ENCODE peak calls at places on chromosome 6, in ten cellular contexts. O, Q, M, T, N, U, C, K, W and Y are unnamed samples. For H3K27me3 and H3K9me3, the result is how much of the 10 kb centered on the place peaks cover.

GRCh38 chr6:1604347-1604990 is 5.2 kb upstream of the FOXC1 start:
- DNase-seq in T (peak), W (peak), O (peak), K (peak), N (peak), Q (peak), C (peak), M (peak), U (peak), Y (peak)

GRCh38 chr6:150910561-150910960 is 45.1 kb downstream of the MTHFD1L start:
- DNase-seq in N (no peak), W (no peak), U (no peak), C (no peak), M (no peak), T (no peak), Q (no peak), O (no peak), K (no peak), Y (no peak)

GRCh38 chr6:34207695-34208443 is 28.8 kb upstream of the HMGA1 start:
- DNase-seq in N (no peak), Q (no peak), K (no peak), O (no peak), U (no peak), C (no peak), M (no peak), T (no peak), W (no peak), Y (no peak)

GRCh38 chr6:7528565-7528964 is 12.9 kb upstream of the DSP start:
- DNase-seq in K (no peak), N (no peak), U (peak), W (no peak), C (no peak), Q (no peak), T (no peak), O (no peak), M (no peak), Y (no peak)

GRCh38 chr6:33189164-33189563 is 3.1 kb downstream of the COL11A2 start:
- DNase-seq in W (no peak), M (no peak), Q (no peak), N (peak), T (no peak), U (no peak), K (no peak), C (no peak), O (no peak), Y (no peak)

GRCh38 chr6:127586372-127586771 is 9.4 kb downstream of the C6orf58 start:
- DNase-seq in C (no peak), T (no peak), W (no peak), U (no peak), K (no peak), Q (no peak), N (no peak), M (peak), O (no peak), Y (no peak)

GRCh38 chr6:53230775-53231467 is 82.3 kb upstream of the GCM1 start:
- DNase-seq in O (no peak), T (no peak), U (no peak), Q (no peak), W (no peak), M (no peak), C (no peak), K (no peak), N (no peak), Y (no peak)

GRCh38 chr6:2611092-2611491 is 139.6 kb downstream of the MYLK4 start:
- DNase-seq in K (no peak), O (peak), C (no peak), M (no peak), T (no peak), W (no peak), U (peak), Q (no peak), N (no peak), Y (no peak)

GRCh38 chr6:143507358-143508145 is 4.0 kb downstream of the FUCA2 start:
- DNase-seq in M (no peak), O (no peak), K (no peak), T (no peak), N (no peak), W (no peak), U (no peak), C (no peak), Q (no peak), Y (no peak)

GRCh38 chr6:123316733-123317323 is 319.9 kb downstream of the TRDN start:
- DNase-seq in K (no peak), Q (no peak), T (no peak), C (no peak), W (peak), O (no peak), N (no peak), U (no peak), M (no peak), Y (no peak)

GRCh38 chr6:13702809-13703302 is 8.8 kb downstream of the RANBP9 start:
- DNase-seq in M (no peak), K (no peak), U (no peak), O (no peak), T (no peak), N (no peak), Q (no peak), C (no peak), W (no peak), Y (no peak)

GRCh38 chr6:63923139-63923739 is 287.6 kb downstream of the PHF3 start:
- DNase-seq in T (no peak), N (no peak), K (no peak), Q (no peak), C (no peak), M (no peak), U (peak), W (peak), O (no peak), Y (no peak)

GRCh38 chr6:155889405-155889804 is 433.8 kb upstream of the NOX3 start:
- DNase-seq in W (no peak), N (no peak), Q (peak), O (no peak), T (no peak), M (peak), U (no peak), C (no peak), K (no peak), Y (no peak)

GRCh38 chr6:23031986-23032385 is 462.6 kb downstream of the HDGFL1 start:
- DNase-seq in O (no peak), U (no peak), M (no peak), W (no peak), K (no peak), N (no peak), Q (no peak), T (no peak), C (no peak), Y (no peak)

GRCh38 chr6:73176057-73176456 is 49.2 kb downstream of the KHDC1L start:
- DNase-seq in T (no peak), N (no peak), K (no peak), U (no peak), M (no peak), Q (no peak), W (no peak), C (no peak), O (no peak), Y (no peak)

GRCh38 chr6:144365176-144365710 is 80.1 kb downstream of the UTRN start:
- DNase-seq in C (no peak), W (no peak), M (no peak), Q (no peak), U (no peak), O (no peak), N (no peak), K (no peak), T (no peak), Y (no peak)

GRCh38 chr6:44960898-44961297 is 367.2 kb upstream of the RUNX2 start:
- DNase-seq in T (no peak), O (no peak), C (no peak), N (no peak), M (no peak), Q (no peak), W (no peak), K (no peak), U (peak), Y (no peak)

GRCh38 chr6:156283091-156283490 is 494.1 kb upstream of the ARID1B start:
- DNase-seq in Q (no peak), M (no peak), C (no peak), W (no peak), T (no peak), O (no peak), K (no peak), N (no peak), U (no peak), Y (no peak)

GRCh38 chr6:148891027-148891783 is 144.4 kb downstream of the UST start:
- DNase-seq in O (peak), W (no peak), Q (no peak), T (peak), U (no peak), C (no peak), M (no peak), K (no peak), N (no peak), Y (no peak)

GRCh38 chr6:30378290-30378937 is 33.5 kb downstream of the RPP21 start:
- DNase-seq in C (no peak), O (no peak), T (no peak), M (no peak), U (peak), Q (no peak), W (no peak), K (no peak), N (no peak), Y (no peak)

GRCh38 chr6:53227847-53228246 is 79.2 kb upstream of the GCM1 start:
- DNase-seq in Q (no peak), O (no peak), M (no peak), K (no peak), C (no peak), U (no peak), W (no peak), N (no peak), T (no peak), Y (no peak)

DNA sequence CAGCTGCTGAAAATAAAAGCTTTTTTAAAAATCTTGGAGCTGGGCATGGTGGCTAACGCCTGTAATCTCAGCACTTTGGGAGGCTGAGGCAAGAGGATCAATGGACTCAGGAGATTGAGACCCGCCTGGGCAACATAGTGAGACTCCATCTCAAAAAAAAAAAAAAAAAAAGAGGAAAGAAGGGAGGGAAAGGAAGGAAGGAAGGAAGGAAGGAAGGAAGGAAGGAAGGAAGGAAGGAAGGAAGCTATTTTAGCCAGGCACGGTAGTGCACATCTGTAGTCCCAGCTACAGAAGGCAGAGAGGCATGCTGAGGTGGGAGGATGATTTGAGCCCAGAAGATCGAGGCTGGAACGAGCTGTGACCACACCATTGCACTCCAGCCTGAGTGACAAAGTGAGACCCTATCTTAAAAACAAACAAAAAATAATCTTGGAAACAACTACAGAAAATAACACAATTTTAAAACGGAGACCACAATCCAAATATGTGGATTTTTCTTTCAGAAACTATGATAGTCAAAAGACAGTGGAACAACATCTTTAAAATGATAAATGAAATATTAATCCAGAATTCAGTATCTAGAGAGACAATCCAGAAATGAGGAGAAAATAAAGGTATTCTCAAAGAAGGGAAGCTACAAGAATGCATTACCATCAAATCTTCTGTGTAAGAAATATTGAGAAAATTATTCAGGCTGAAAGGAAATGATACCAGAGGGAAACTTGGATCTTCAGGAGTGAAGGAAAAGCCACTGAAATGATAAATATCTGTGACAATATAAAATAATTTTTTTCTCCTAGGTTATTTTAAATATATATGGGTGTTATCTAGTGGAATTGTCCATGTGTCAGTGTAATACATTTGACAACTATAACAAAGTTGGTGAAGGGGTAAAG is 182.0 kb downstream of the GPX5 start:
- DNase-seq in O (no peak), T (no peak), Q (no peak), N (no peak), W (no peak), U (no peak), C (no peak), M (no peak), K (no peak), Y (no peak)
- H3K27me3 ChIP-seq in O (under half), T (under half), Q (half or more), N (half or more), W (under half), U (under half), C (under half), M (under half), K (under half), Y (under half)

GRCh38 chr6:146620655-146621054 is 21.9 kb downstream of the ADGB start:
- DNase-seq in U (no peak), K (no peak), M (no peak), O (no peak), C (no peak), Q (no peak), T (no peak), W (no peak), N (no peak), Y (no peak)
- H3K9me3 ChIP-seq in U (under half), K (under half), M (under half), O (under half), C (under half), Q (under half), T (under half), W (under half), N (under half), Y (under half)

GRCh38 chr6:41601248-41601549 is 37.1 kb upstream of the MDFI start:
- DNase-seq in U (no peak), K (no peak), W (no peak), C (no peak), N (no peak), T (no peak), M (no peak), O (no peak), Q (no peak), Y (no peak)

GRCh38 chr6:41600499-41601247 is 37.6 kb upstream of the MDFI start:
- DNase-seq in C (peak), K (no peak), T (no peak), N (peak), O (no peak), W (no peak), U (no peak), M (no peak), Q (no peak), Y (no peak)

GRCh38 chr6:41602422-41602743 is 35.9 kb upstream of the MDFI start:
- DNase-seq in K (no peak), Q (no peak), O (no peak), N (no peak), W (no peak), U (no peak), C (no peak), T (no peak), M (no peak), Y (no peak)

GRCh38 chr6:41604006-41604405 is 34.3 kb upstream of the MDFI start:
- DNase-seq in U (no peak), T (no peak), M (no peak), N (no peak), Q (no peak), K (no peak), W (no peak), O (no peak), C (no peak), Y (no peak)

GRCh38 chr6:41602864-41603608 is 35.2 kb upstream of the MDFI start:
- DNase-seq in N (peak), K (peak), C (peak), T (peak), Q (peak), M (peak), O (peak), W (peak), U (peak), Y (peak)
- H3K4me3 ChIP-seq in N (no peak), K (no peak), C (no peak), T (no peak), Q (no peak), M (peak), O (no peak), W (no peak), U (no peak), Y (no peak)

GRCh38 chr6:11122380-11122779 is 10.9 kb upstream of the ERVFRD-1 start:
- DNase-seq in O (no peak), T (no peak), W (no peak), M (no peak), N (no peak), U (no peak), Q (no peak), K (no peak), C (no peak), Y (no peak)
- H3K27me3 ChIP-seq in O (under half), T (under half), W (under half), M (under half), N (under half), U (under half), Q (under half), K (under half), C (under half), Y (under half)

GRCh38 chr6:167651251-167652041 is 175.3 kb upstream of the AFDN start:
- DNase-seq in O (no peak), Q (no peak), C (no peak), W (no peak), N (no peak), K (no peak), T (no peak), M (no peak), U (no peak), Y (no peak)
- H3K9me3 ChIP-seq in O (under half), Q (under half), C (under half), W (under half), N (under half), K (under half), T (under half), M (under half), U (under half), Y (under half)

GRCh38 chr6:12163149-12163548 is 127.0 kb upstream of the EDN1 start:
- DNase-seq in W (peak), T (no peak), M (no peak), O (no peak), K (no peak), C (no peak), Q (no peak), N (no peak), U (no peak), Y (no peak)

GRCh38 chr6:12163744-12164507 is 126.2 kb upstream of the EDN1 start:
- DNase-seq in T (no peak), M (no peak), W (no peak), C (no peak), O (no peak), N (no peak), Q (no peak), U (no peak), K (no peak), Y (no peak)

GRCh38 chr6:12165722-12166121 is 124.4 kb upstream of the EDN1 start:
- DNase-seq in C (no peak), K (no peak), O (no peak), Q (no peak), N (no peak), W (no peak), M (no peak), U (no peak), T (no peak), Y (no peak)

GRCh38 chr6:12164508-12164770 is 125.7 kb upstream of the EDN1 start:
- DNase-seq in T (no peak), N (no peak), M (no peak), W (no peak), Q (no peak), O (no peak), K (no peak), U (no peak), C (no peak), Y (no peak)

GRCh38 chr6:12165297-12165696 is 124.9 kb upstream of the EDN1 start:
- DNase-seq in M (no peak), N (no peak), C (no peak), U (no peak), Q (no peak), K (no peak), T (no peak), W (no peak), O (no peak), Y (no peak)
- H3K4me3 ChIP-seq in M (no peak), N (no peak), C (no peak), U (no peak), Q (no peak), K (no peak), T (no peak), W (no peak), O (no peak), Y (no peak)

DNA sequence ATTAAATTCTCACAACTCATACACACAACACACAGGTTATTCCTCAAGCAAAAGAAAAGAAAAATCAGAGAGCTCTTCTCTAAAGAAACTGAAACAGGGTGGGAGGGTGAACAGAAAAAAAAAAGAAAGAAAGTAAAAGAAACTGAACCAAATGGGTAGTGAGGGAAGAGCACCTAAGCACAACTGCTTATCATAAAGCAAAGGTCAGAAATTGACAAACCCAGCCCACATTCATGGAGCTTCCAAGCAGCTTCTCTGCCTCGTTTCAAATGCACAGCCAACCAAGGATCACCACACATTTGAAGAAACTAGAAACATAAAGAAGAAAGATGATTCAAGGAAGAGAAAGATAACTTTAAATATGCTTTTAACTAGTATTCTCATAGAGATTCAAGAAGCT is 90.5 kb downstream of the RNGTT start:
- DNase-seq in K (no peak), U (no peak), O (no peak), W (no peak), C (no peak), N (no peak), M (no peak), T (no peak), Q (no peak), Y (no peak)
- H3K27me3 ChIP-seq in K (under half), U (under half), O (under half), W (under half), C (under half), N (under half), M (under half), T (under half), Q (under half), Y (under half)

GRCh38 chr6:167571550-167571949 is 246.7 kb downstream of the TTLL2 start:
- DNase-seq in T (no peak), O (no peak), U (no peak), Q (no peak), W (no peak), C (no peak), N (no peak), M (peak), K (no peak), Y (peak)

GRCh38 chr6:167572106-167572505 is 247.2 kb downstream of the TTLL2 start:
- DNase-seq in M (no peak), N (no peak), C (no peak), T (no peak), U (no peak), O (no peak), K (no peak), Q (no peak), W (no peak), Y (peak)

GRCh38 chr6:167574431-167575097 is 249.7 kb downstream of the TTLL2 start:
- DNase-seq in U (no peak), O (no peak), M (peak), T (no peak), N (no peak), W (no peak), C (no peak), Q (no peak), K (peak), Y (peak)

GRCh38 chr6:167573461-167574215 is 248.8 kb downstream of the TTLL2 start:
- DNase-seq in K (peak), N (no peak), O (no peak), Q (no peak), T (no peak), M (peak), W (no peak), C (no peak), U (no peak), Y (peak)

GRCh38 chr6:167572841-167573271 is 248.0 kb downstream of the TTLL2 start:
- DNase-seq in T (no peak), U (no peak), M (peak), N (no peak), O (no peak), W (no peak), C (no peak), K (no peak), Q (no peak), Y (peak)
- H3K9me3 ChIP-seq in T (under half), U (under half), M (under half), N (under half), O (under half), W (under half), C (under half), K (under half), Q (under half), Y (under half)